ENCODE peak calls at places on chromosomes 1 and 21, in ten cellular contexts. X is heart left ventricle, K is upper lobe of right lung, Z is fibroblast of lung, R is astrocyte, F is tibial nerve, U is adrenal gland, Y is left ventricle myocardium inferior, A is lower lobe of right lung, W is SK-N-SH. P is an unnamed sample. For H3K36me3, the result is how much of the 10 kb centered on the place peaks cover.

GRCh38 chr1:232328496-232329102 is 301.3 kb downstream of the SIPA1L2 start:
- DNase-seq in X (no peak), K (no peak), Z (peak), R (peak), F (no peak), U (no peak), Y (no peak), A (no peak), W (no peak), P (no peak)

GRCh38 chr1:143610196-143610595 is 361.6 kb downstream of the FAM72C start:
- DNase-seq in X (no peak), K (no peak), Z (no peak), R (no peak), F (no peak), U (no peak), Y (no peak), A (no peak), W (no peak), P (no peak)

GRCh38 chr1:63466759-63467158 is 56.3 kb downstream of the ITGB3BP start:
- DNase-seq in X (no peak), K (no peak), Z (no peak), R (no peak), F (no peak), U (no peak), Y (no peak), A (no peak), W (no peak), P (no peak)

GRCh38 chr21:41878831-41879189 is 334 bp downstream of the PRDM15 start:
- DNase-seq in X (peak), K (peak), Z (peak), R (peak), F (peak), U (peak), Y (peak), A (peak), W (peak), P (peak)

GRCh38 chr1:175628548-175629317 is 114.7 kb downstream of the TNR start:
- DNase-seq in X (peak), K (no peak), Z (no peak), R (no peak), F (peak), U (peak), Y (peak), A (no peak), W (no peak), P (peak)

GRCh38 chr1:154129392-154129970 is 25.4 kb downstream of the NUP210L start:
- DNase-seq in X (no peak), K (no peak), Z (peak), R (peak), F (no peak), U (no peak), Y (no peak), A (no peak), W (no peak), P (no peak)

GRCh38 chr1:46487818-46488218 is 1.8 kb upstream of the DMBX1 start:
- DNase-seq in X (no peak), K (no peak), Z (no peak), R (no peak), F (no peak), U (no peak), Y (no peak), A (no peak), W (no peak), P (no peak)

GRCh38 chr1:19703280-19703679 is 38.6 kb downstream of the HTR6 start:
- DNase-seq in X (no peak), K (no peak), Z (no peak), R (no peak), F (no peak), U (no peak), Y (no peak), A (no peak), W (no peak), P (no peak)

GRCh38 chr1:172906778-172907592 is 143.8 kb downstream of the TNFSF18 start:
- DNase-seq in X (no peak), K (no peak), Z (peak), R (peak), F (no peak), U (peak), Y (no peak), A (no peak), W (no peak), P (no peak)

GRCh38 chr21:46253610-46254124 is 25.1 kb upstream of the LSS start:
- DNase-seq in X (no peak), K (peak), Z (no peak), R (no peak), F (no peak), U (no peak), Y (no peak), A (no peak), W (no peak), P (peak)

GRCh38 chr1:1355376-1355775 is 3.0 kb downstream of the MXRA8 start:
- DNase-seq in X (peak), K (no peak), Z (peak), R (no peak), F (no peak), U (no peak), Y (no peak), A (no peak), W (peak), P (peak)

GRCh38 chr1:90561926-90562325 is 155.2 kb downstream of the BARHL2 start:
- DNase-seq in X (no peak), K (no peak), Z (no peak), R (no peak), F (no peak), U (no peak), Y (no peak), A (no peak), W (no peak), P (no peak)

GRCh38 chr1:200488375-200489165 is 78.7 kb upstream of the ZNF281 start:
- DNase-seq in X (no peak), K (no peak), Z (peak), R (peak), F (peak), U (peak), Y (no peak), A (no peak), W (peak), P (peak)

GRCh38 chr1:51170342-51170741 is 65.7 kb upstream of the RNF11 start:
- DNase-seq in X (no peak), K (no peak), Z (no peak), R (no peak), F (no peak), U (no peak), Y (no peak), A (no peak), W (no peak), P (no peak)

GRCh38 chr1:176638713-176639112 is 175.7 kb downstream of the PAPPA2 start:
- DNase-seq in X (peak), K (no peak), Z (no peak), R (no peak), F (no peak), U (no peak), Y (peak), A (no peak), W (no peak), P (no peak)

GRCh38 chr1:201771466-201771865 is 57.5 kb upstream of the IPO9 start:
- DNase-seq in X (no peak), K (no peak), Z (peak), R (peak), F (no peak), U (no peak), Y (no peak), A (no peak), W (no peak), P (no peak)

GRCh38 chr1:111203681-111204210 is 3.3 kb upstream of the DENND2D start:
- DNase-seq in X (peak), K (peak), Z (peak), R (peak), F (peak), U (peak), Y (peak), A (peak), W (peak), P (peak)

GRCh38 chr1:117895482-117896114 is 33.8 kb downstream of the GDAP2 start:
- DNase-seq in X (peak), K (no peak), Z (peak), R (peak), F (peak), U (peak), Y (no peak), A (no peak), W (peak), P (peak)

GRCh38 chr1:43540653-43541071 is 10.0 kb downstream of the PTPRF start:
- DNase-seq in X (no peak), K (no peak), Z (peak), R (peak), F (no peak), U (peak), Y (no peak), A (peak), W (no peak), P (no peak)

GRCh38 chr21:45542667-45543370 is 579 bp upstream of the SLC19A1 start:
- DNase-seq in X (no peak), K (peak), Z (no peak), R (no peak), F (no peak), U (peak), Y (peak), A (peak), W (peak), P (no peak)

GRCh38 chr1:234729566-234729965 is 119.6 kb upstream of the IRF2BP2 start:
- DNase-seq in X (no peak), K (no peak), Z (peak), R (peak), F (no peak), U (no peak), Y (no peak), A (no peak), W (no peak), P (no peak)

DNA sequence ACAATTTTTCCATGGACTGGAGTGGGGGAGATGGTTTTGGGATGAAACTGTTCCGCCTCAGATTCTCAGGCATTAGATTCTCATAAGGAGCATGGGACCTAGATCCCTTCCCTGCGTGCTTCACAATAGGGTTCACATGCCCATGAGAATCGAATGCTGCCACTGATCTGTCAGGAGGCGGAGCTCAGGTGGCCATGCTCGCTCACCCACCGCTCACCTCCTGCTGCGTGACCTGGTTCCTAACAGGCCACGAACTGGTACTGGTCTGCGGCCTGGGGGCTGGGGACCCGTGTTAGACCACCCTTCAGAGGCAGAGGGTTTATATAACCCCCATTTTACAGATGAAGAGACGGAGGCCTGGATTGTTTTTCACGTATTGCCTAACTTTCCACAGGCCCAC is 16.3 kb upstream of the SRSF4 start:
- DNase-seq in X (no peak), K (no peak), Z (no peak), R (no peak), F (no peak), U (no peak), Y (no peak), A (no peak), W (no peak), P (no peak)
- H3K36me3 ChIP-seq in X (half or more), K (under half), Z (under half), R (under half), F (under half), U (under half), Y (half or more), A (half or more), W (under half), P (under half)

DNA sequence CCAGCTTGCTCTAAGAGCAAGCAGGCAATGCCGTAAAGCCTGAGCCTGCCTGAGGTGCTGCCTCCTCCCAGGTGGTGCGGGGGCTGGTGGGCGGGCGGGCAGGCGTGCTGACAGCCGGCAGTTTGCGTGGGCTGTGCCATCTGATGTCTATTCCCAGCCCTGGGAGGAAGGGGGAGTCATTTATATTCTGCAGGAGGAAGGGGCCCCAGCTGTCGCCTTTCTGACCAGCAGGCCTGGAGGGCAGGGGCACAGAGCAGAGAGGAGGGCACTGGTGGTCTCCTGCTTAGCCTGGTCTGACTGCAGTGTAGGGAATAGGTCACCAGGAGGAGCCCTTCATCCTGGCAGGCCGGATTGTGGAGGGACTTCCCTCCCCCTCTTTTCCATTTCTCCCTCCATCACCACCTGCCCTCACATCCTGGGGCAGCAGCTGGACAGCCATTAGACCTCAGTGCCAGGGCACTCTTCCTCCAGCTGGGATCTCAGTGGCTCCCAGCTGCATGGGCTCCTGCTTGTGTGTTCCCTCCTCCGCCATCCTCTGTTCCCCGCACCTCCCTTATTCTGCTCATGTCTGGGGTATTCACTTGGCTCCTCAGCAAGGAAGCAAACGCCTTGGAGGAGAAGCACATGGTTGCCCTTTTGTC is 4.4 kb downstream of the CYB561D1 start:
- DNase-seq in X (no peak), K (no peak), Z (peak), R (no peak), F (no peak), U (no peak), Y (no peak), A (no peak), W (peak), P (peak)
- TF ChIP-seq CTCF in X (peak), K (peak), Z (peak), R (peak), F (peak), U (peak), Y (peak), A (peak), W (peak), P (peak)

GRCh38 chr1:33280091-33280661 is 23.9 kb downstream of the ZNF362 start:
- DNase-seq in X (no peak), K (peak), Z (no peak), R (no peak), F (no peak), U (peak), Y (no peak), A (no peak), W (no peak), P (no peak)
- H3K36me3 ChIP-seq in X (half or more), K (half or more), Z (under half), R (under half), F (under half), U (half or more), Y (half or more), A (half or more), W (under half), P (under half)

GRCh38 chr1:53878492-53879105 is 11.0 kb downstream of the YIPF1 start:
- DNase-seq in X (no peak), K (no peak), Z (peak), R (peak), F (no peak), U (no peak), Y (no peak), A (no peak), W (peak), P (no peak)
- TF ChIP-seq CTCF in X (peak), K (peak), Z (peak), R (peak), F (peak), U (peak), Y (peak), A (peak), W (peak), P (peak)